ENCODE peak calls at places on chromosomes 5 and 9, in six cellular contexts. U, J, O, D, N and S are unnamed samples.

GRCh38 chr9:70044450-70045307 is 1.0 kb downstream of the MAMDC2 start:
- DNase-seq in U (peak), J (peak), O (peak), D (no peak), N (peak), S (peak)

GRCh38 chr9:98326402-98327248 is 71.2 kb upstream of the TBC1D2 start:
- DNase-seq in U (no peak), J (no peak), O (no peak), D (no peak), N (no peak), S (no peak)

GRCh38 chr9:37957664-37957953 is 53.7 kb upstream of the SLC25A51 start:
- DNase-seq in U (no peak), J (no peak), O (no peak), D (no peak), N (no peak), S (no peak)

GRCh38 chr9:126661122-126661520 is 47.4 kb downstream of the LMX1B start:
- DNase-seq in U (no peak), J (no peak), O (no peak), D (no peak), N (no peak), S (no peak)

GRCh38 chr9:91786132-91786896 is 163.7 kb downstream of the ROR2 start:
- DNase-seq in U (no peak), J (no peak), O (no peak), D (no peak), N (no peak), S (no peak)

GRCh38 chr5:93588586-93589347 is 5.7 kb downstream of the NR2F1 start:
- DNase-seq in U (no peak), J (no peak), O (peak), D (no peak), N (no peak), S (no peak)

GRCh38 chr9:2771661-2772060 is 54.4 kb downstream of the KCNV2 start:
- DNase-seq in U (no peak), J (peak), O (no peak), D (no peak), N (no peak), S (no peak)

GRCh38 chr5:157559301-157559700 is 16.3 kb downstream of the ADAM19 start:
- DNase-seq in U (no peak), J (peak), O (no peak), D (no peak), N (no peak), S (no peak)

GRCh38 chr5:624118-624950 is 12.2 kb downstream of the CEP72 start:
- DNase-seq in U (no peak), J (no peak), O (no peak), D (no peak), N (no peak), S (no peak)

GRCh38 chr9:34651876-34652602 is at the start of gene IL11RA:
- DNase-seq in U (peak), J (peak), O (peak), D (peak), N (peak), S (peak)

GRCh38 chr9:73270967-73271722 is 119.5 kb downstream of the ANXA1 start:
- DNase-seq in U (no peak), J (peak), O (no peak), D (no peak), N (no peak), S (no peak)

GRCh38 chr5:16554110-16554509 is 62.7 kb downstream of the RETREG1 start:
- DNase-seq in U (no peak), J (no peak), O (no peak), D (no peak), N (no peak), S (no peak)